ENCODE peak calls at places on chromosomes 13 and 19, in seven cellular contexts. One of them, this sample, is unnamed.

GRCh38 chr13:34779171-34779570 is 162.9 kb upstream of the NBEA start:
- DNase-seq in fibroblast of pulmonary artery: peak
- DNase-seq in activated CD8-positive, alpha-beta T cell treated with anti-CD3 and anti-CD28 coated beads for 36 hours: no peak
- DNase-seq in AG04449: no peak
- DNase-seq in B cell: no peak
- DNase-seq in GM13976: no peak
- DNase-seq in lower lobe of right lung: no peak
- DNase-seq in this sample: peak

GRCh38 chr19:4359627-4360000 is 16.3 kb downstream of the MPND start:
- DNase-seq in AG04449: no peak
- DNase-seq in B cell: no peak
- DNase-seq in activated CD8-positive, alpha-beta T cell treated with anti-CD3 and anti-CD28 coated beads for 36 hours: no peak
- DNase-seq in fibroblast of pulmonary artery: no peak
- DNase-seq in GM13976: peak
- DNase-seq in lower lobe of right lung: no peak
- DNase-seq in this sample: no peak

GRCh38 chr13:33218020-33218419 is 67.5 kb downstream of the STARD13 start:
- DNase-seq in GM13976: no peak
- DNase-seq in B cell: no peak
- DNase-seq in AG04449: no peak
- DNase-seq in lower lobe of right lung: no peak
- DNase-seq in fibroblast of pulmonary artery: peak
- DNase-seq in activated CD8-positive, alpha-beta T cell treated with anti-CD3 and anti-CD28 coated beads for 36 hours: no peak
- DNase-seq in this sample: peak

GRCh38 chr13:109274188-109274821 is 512.1 kb downstream of the IRS2 start:
- DNase-seq in lower lobe of right lung: peak
- DNase-seq in activated CD8-positive, alpha-beta T cell treated with anti-CD3 and anti-CD28 coated beads for 36 hours: no peak
- DNase-seq in fibroblast of pulmonary artery: peak
- DNase-seq in B cell: no peak
- DNase-seq in AG04449: no peak
- DNase-seq in GM13976: no peak
- DNase-seq in this sample: peak

GRCh38 chr13:41709511-41709910 is 251.4 kb downstream of the VWA8 start:
- DNase-seq in lower lobe of right lung: no peak
- DNase-seq in GM13976: no peak
- DNase-seq in B cell: no peak
- DNase-seq in fibroblast of pulmonary artery: no peak
- DNase-seq in AG04449: no peak
- DNase-seq in activated CD8-positive, alpha-beta T cell treated with anti-CD3 and anti-CD28 coated beads for 36 hours: no peak
- DNase-seq in this sample: no peak

GRCh38 chr13:45055198-45055901 is 65.0 kb upstream of the GTF2F2 start:
- DNase-seq in B cell: no peak
- DNase-seq in lower lobe of right lung: no peak
- DNase-seq in AG04449: peak
- DNase-seq in activated CD8-positive, alpha-beta T cell treated with anti-CD3 and anti-CD28 coated beads for 36 hours: peak
- DNase-seq in GM13976: peak
- DNase-seq in fibroblast of pulmonary artery: peak
- DNase-seq in this sample: peak

GRCh38 chr19:11381535-11382369 is 2.4 kb downstream of the EPOR start:
- DNase-seq in fibroblast of pulmonary artery: peak
- DNase-seq in B cell: peak
- DNase-seq in AG04449: no peak
- DNase-seq in GM13976: peak
- DNase-seq in lower lobe of right lung: peak
- DNase-seq in activated CD8-positive, alpha-beta T cell treated with anti-CD3 and anti-CD28 coated beads for 36 hours: peak
- DNase-seq in this sample: peak

GRCh38 chr19:12779162-12779993 is 4.0 kb upstream of the HOOK2 start:
- DNase-seq in fibroblast of pulmonary artery: peak
- DNase-seq in lower lobe of right lung: no peak
- DNase-seq in activated CD8-positive, alpha-beta T cell treated with anti-CD3 and anti-CD28 coated beads for 36 hours: peak
- DNase-seq in B cell: no peak
- DNase-seq in GM13976: no peak
- DNase-seq in AG04449: no peak
- DNase-seq in this sample: peak

GRCh38 chr13:113390874-113391497 is 27.1 kb upstream of the GRTP1 start:
- DNase-seq in GM13976: no peak
- DNase-seq in B cell: no peak
- DNase-seq in activated CD8-positive, alpha-beta T cell treated with anti-CD3 and anti-CD28 coated beads for 36 hours: no peak
- DNase-seq in fibroblast of pulmonary artery: no peak
- DNase-seq in AG04449: no peak
- DNase-seq in lower lobe of right lung: peak
- DNase-seq in this sample: no peak

GRCh38 chr13:49836516-49836915 is 44.0 kb upstream of the KPNA3 start:
- DNase-seq in lower lobe of right lung: no peak
- DNase-seq in GM13976: no peak
- DNase-seq in B cell: no peak
- DNase-seq in fibroblast of pulmonary artery: no peak
- DNase-seq in AG04449: no peak
- DNase-seq in activated CD8-positive, alpha-beta T cell treated with anti-CD3 and anti-CD28 coated beads for 36 hours: no peak
- DNase-seq in this sample: peak

GRCh38 chr13:70339738-70340137 is 231.5 kb upstream of the KLHL1 start:
- DNase-seq in AG04449: no peak
- DNase-seq in lower lobe of right lung: no peak
- DNase-seq in GM13976: no peak
- DNase-seq in B cell: no peak
- DNase-seq in activated CD8-positive, alpha-beta T cell treated with anti-CD3 and anti-CD28 coated beads for 36 hours: no peak
- DNase-seq in fibroblast of pulmonary artery: no peak
- DNase-seq in this sample: peak

GRCh38 chr13:30504081-30504480 is 38.3 kb upstream of the HMGB1 start:
- DNase-seq in fibroblast of pulmonary artery: peak
- DNase-seq in GM13976: peak
- DNase-seq in B cell: no peak
- DNase-seq in activated CD8-positive, alpha-beta T cell treated with anti-CD3 and anti-CD28 coated beads for 36 hours: no peak
- DNase-seq in lower lobe of right lung: no peak
- DNase-seq in AG04449: no peak
- DNase-seq in this sample: no peak

GRCh38 chr13:23321534-23322241 is 111.8 kb downstream of the SACS start:
- DNase-seq in activated CD8-positive, alpha-beta T cell treated with anti-CD3 and anti-CD28 coated beads for 36 hours: peak
- DNase-seq in B cell: no peak
- DNase-seq in AG04449: peak
- DNase-seq in GM13976: peak
- DNase-seq in fibroblast of pulmonary artery: peak
- DNase-seq in lower lobe of right lung: no peak
- DNase-seq in this sample: peak

GRCh38 chr19:35790981-35791813 is 15.8 kb downstream of the ARHGAP33 start:
- DNase-seq in B cell: no peak
- DNase-seq in GM13976: no peak
- DNase-seq in activated CD8-positive, alpha-beta T cell treated with anti-CD3 and anti-CD28 coated beads for 36 hours: peak
- DNase-seq in lower lobe of right lung: no peak
- DNase-seq in AG04449: no peak
- DNase-seq in fibroblast of pulmonary artery: no peak
- DNase-seq in this sample: no peak

GRCh38 chr13:78194904-78195639 is 276.4 kb upstream of the EDNRB start:
- DNase-seq in fibroblast of pulmonary artery: peak
- DNase-seq in GM13976: no peak
- DNase-seq in AG04449: peak
- DNase-seq in activated CD8-positive, alpha-beta T cell treated with anti-CD3 and anti-CD28 coated beads for 36 hours: no peak
- DNase-seq in lower lobe of right lung: no peak
- DNase-seq in B cell: no peak
- DNase-seq in this sample: no peak

GRCh38 chr19:38848299-38849146 is 1.3 kb downstream of the HNRNPL start:
- DNase-seq in fibroblast of pulmonary artery: no peak
- DNase-seq in activated CD8-positive, alpha-beta T cell treated with anti-CD3 and anti-CD28 coated beads for 36 hours: no peak
- DNase-seq in B cell: no peak
- DNase-seq in GM13976: no peak
- DNase-seq in AG04449: no peak
- DNase-seq in lower lobe of right lung: no peak
- DNase-seq in this sample: no peak

GRCh38 chr13:23378009-23378632 is 55.4 kb downstream of the SACS start:
- DNase-seq in activated CD8-positive, alpha-beta T cell treated with anti-CD3 and anti-CD28 coated beads for 36 hours: peak
- DNase-seq in AG04449: peak
- DNase-seq in B cell: peak
- DNase-seq in fibroblast of pulmonary artery: peak
- DNase-seq in lower lobe of right lung: no peak
- DNase-seq in GM13976: peak
- DNase-seq in this sample: peak

GRCh38 chr13:113783482-113783881 is 24.5 kb downstream of the TMEM255B start:
- DNase-seq in lower lobe of right lung: no peak
- DNase-seq in B cell: no peak
- DNase-seq in AG04449: no peak
- DNase-seq in activated CD8-positive, alpha-beta T cell treated with anti-CD3 and anti-CD28 coated beads for 36 hours: no peak
- DNase-seq in fibroblast of pulmonary artery: no peak
- DNase-seq in GM13976: no peak
- DNase-seq in this sample: no peak

GRCh38 chr19:55451522-55452380 is 8.7 kb upstream of the SHISA7 start:
- DNase-seq in activated CD8-positive, alpha-beta T cell treated with anti-CD3 and anti-CD28 coated beads for 36 hours: no peak
- DNase-seq in lower lobe of right lung: no peak
- DNase-seq in AG04449: no peak
- DNase-seq in GM13976: no peak
- DNase-seq in fibroblast of pulmonary artery: no peak
- DNase-seq in B cell: no peak
- DNase-seq in this sample: no peak

GRCh38 chr19:36441339-36441738 is 22.9 kb upstream of the ZFP82 start:
- DNase-seq in fibroblast of pulmonary artery: no peak
- DNase-seq in B cell: no peak
- DNase-seq in lower lobe of right lung: no peak
- DNase-seq in AG04449: no peak
- DNase-seq in GM13976: no peak
- DNase-seq in activated CD8-positive, alpha-beta T cell treated with anti-CD3 and anti-CD28 coated beads for 36 hours: no peak
- DNase-seq in this sample: no peak

GRCh38 chr19:45884682-45885555 is 1.0 kb downstream of the IRF2BP1 start:
- DNase-seq in activated CD8-positive, alpha-beta T cell treated with anti-CD3 and anti-CD28 coated beads for 36 hours: peak
- DNase-seq in lower lobe of right lung: no peak
- DNase-seq in B cell: no peak
- DNase-seq in GM13976: peak
- DNase-seq in fibroblast of pulmonary artery: no peak
- DNase-seq in AG04449: no peak
- DNase-seq in this sample: no peak

GRCh38 chr19:40392123-40392522 is 2.1 kb upstream of the HIPK4 start:
- DNase-seq in lower lobe of right lung: no peak
- DNase-seq in B cell: no peak
- DNase-seq in activated CD8-positive, alpha-beta T cell treated with anti-CD3 and anti-CD28 coated beads for 36 hours: no peak
- DNase-seq in GM13976: no peak
- DNase-seq in fibroblast of pulmonary artery: no peak
- DNase-seq in AG04449: no peak
- DNase-seq in this sample: no peak

GRCh38 chr19:40390084-40390742 is at the start of gene HIPK4:
- DNase-seq in activated CD8-positive, alpha-beta T cell treated with anti-CD3 and anti-CD28 coated beads for 36 hours: no peak
- DNase-seq in AG04449: no peak
- DNase-seq in GM13976: no peak
- DNase-seq in fibroblast of pulmonary artery: no peak
- DNase-seq in B cell: peak
- DNase-seq in lower lobe of right lung: no peak
- DNase-seq in this sample: no peak

GRCh38 chr19:40394816-40395210 is 4.8 kb upstream of the HIPK4 start:
- DNase-seq in fibroblast of pulmonary artery: no peak
- DNase-seq in B cell: no peak
- DNase-seq in GM13976: no peak
- DNase-seq in lower lobe of right lung: no peak
- DNase-seq in activated CD8-positive, alpha-beta T cell treated with anti-CD3 and anti-CD28 coated beads for 36 hours: no peak
- DNase-seq in AG04449: no peak
- DNase-seq in this sample: no peak

GRCh38 chr19:40393894-40394815 is 4.2 kb upstream of the HIPK4 start:
- DNase-seq in B cell: no peak
- DNase-seq in activated CD8-positive, alpha-beta T cell treated with anti-CD3 and anti-CD28 coated beads for 36 hours: no peak
- DNase-seq in GM13976: no peak
- DNase-seq in lower lobe of right lung: no peak
- DNase-seq in AG04449: no peak
- DNase-seq in fibroblast of pulmonary artery: no peak
- DNase-seq in this sample: no peak

DNA sequence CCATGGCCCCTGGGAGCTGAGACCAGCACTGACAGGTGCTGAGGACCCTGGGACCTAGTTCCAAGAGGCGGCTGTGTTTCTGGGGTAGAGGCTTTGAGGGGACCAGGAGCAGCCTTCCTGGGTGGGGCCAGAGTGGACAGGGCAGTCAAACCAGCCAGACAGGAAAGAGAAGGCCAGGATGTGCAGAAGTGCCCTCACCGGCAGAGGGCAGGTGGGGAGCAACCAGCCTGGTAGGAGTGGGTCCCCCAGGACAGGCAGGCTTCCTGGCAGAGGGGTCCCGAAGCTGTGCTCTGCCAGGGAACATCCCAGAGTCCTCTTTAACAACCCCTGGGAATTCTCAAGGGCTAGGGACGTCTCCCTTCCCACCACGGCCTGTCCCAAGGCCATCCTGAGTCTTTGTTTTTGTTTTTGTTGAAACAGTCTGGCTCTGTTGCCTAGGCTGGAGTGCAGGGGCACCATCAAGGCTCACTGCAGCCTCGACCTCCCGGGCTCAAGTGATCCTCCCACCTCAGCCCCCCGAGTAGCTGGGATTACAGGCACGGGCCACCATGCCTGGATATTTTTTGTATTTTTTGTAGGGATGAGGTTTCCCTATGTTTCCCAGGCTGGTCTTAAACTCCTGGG is 3.0 kb upstream of the HIPK4 start:
- DNase-seq in fibroblast of pulmonary artery: no peak
- DNase-seq in lower lobe of right lung: peak
- DNase-seq in activated CD8-positive, alpha-beta T cell treated with anti-CD3 and anti-CD28 coated beads for 36 hours: no peak
- DNase-seq in AG04449: no peak
- DNase-seq in GM13976: no peak
- DNase-seq in B cell: no peak
- DNase-seq in this sample: peak
- TF ChIP-seq CTCF in fibroblast of pulmonary artery: peak
- TF ChIP-seq CTCF in lower lobe of right lung: peak
- TF ChIP-seq CTCF in activated CD8-positive, alpha-beta T cell treated with anti-CD3 and anti-CD28 coated beads for 36 hours: no peak
- TF ChIP-seq CTCF in AG04449: peak
- TF ChIP-seq CTCF in GM13976: peak
- TF ChIP-seq CTCF in B cell: no peak
- TF ChIP-seq CTCF in this sample: peak

GRCh38 chr13:81874253-81874652 is 1533.3 kb upstream of the SPRY2 start:
- DNase-seq in AG04449: no peak
- DNase-seq in B cell: no peak
- DNase-seq in activated CD8-positive, alpha-beta T cell treated with anti-CD3 and anti-CD28 coated beads for 36 hours: no peak
- DNase-seq in lower lobe of right lung: no peak
- DNase-seq in fibroblast of pulmonary artery: no peak
- DNase-seq in GM13976: no peak
- DNase-seq in this sample: no peak

GRCh38 chr13:81874681-81875661 is 1534.0 kb upstream of the SPRY2 start:
- DNase-seq in lower lobe of right lung: no peak
- DNase-seq in activated CD8-positive, alpha-beta T cell treated with anti-CD3 and anti-CD28 coated beads for 36 hours: no peak
- DNase-seq in B cell: no peak
- DNase-seq in AG04449: no peak
- DNase-seq in GM13976: no peak
- DNase-seq in fibroblast of pulmonary artery: no peak
- DNase-seq in this sample: peak

GRCh38 chr13:81872581-81872980 is 1531.7 kb upstream of the SPRY2 start:
- DNase-seq in GM13976: no peak
- DNase-seq in lower lobe of right lung: no peak
- DNase-seq in B cell: no peak
- DNase-seq in activated CD8-positive, alpha-beta T cell treated with anti-CD3 and anti-CD28 coated beads for 36 hours: no peak
- DNase-seq in AG04449: no peak
- DNase-seq in fibroblast of pulmonary artery: no peak
- DNase-seq in this sample: peak
- TF ChIP-seq CTCF in GM13976: no peak
- TF ChIP-seq CTCF in lower lobe of right lung: no peak
- TF ChIP-seq CTCF in B cell: no peak
- TF ChIP-seq CTCF in activated CD8-positive, alpha-beta T cell treated with anti-CD3 and anti-CD28 coated beads for 36 hours: no peak
- TF ChIP-seq CTCF in AG04449: no peak
- TF ChIP-seq CTCF in fibroblast of pulmonary artery: no peak
- TF ChIP-seq CTCF in this sample: peak

GRCh38 chr13:93814658-93815057 is 588.1 kb downstream of the GPC6 start:
- DNase-seq in B cell: no peak
- DNase-seq in AG04449: no peak
- DNase-seq in fibroblast of pulmonary artery: no peak
- DNase-seq in lower lobe of right lung: no peak
- DNase-seq in activated CD8-positive, alpha-beta T cell treated with anti-CD3 and anti-CD28 coated beads for 36 hours: no peak
- DNase-seq in GM13976: no peak
- DNase-seq in this sample: no peak
- TF ChIP-seq CTCF in B cell: no peak
- TF ChIP-seq CTCF in AG04449: no peak
- TF ChIP-seq CTCF in fibroblast of pulmonary artery: no peak
- TF ChIP-seq CTCF in lower lobe of right lung: no peak
- TF ChIP-seq CTCF in activated CD8-positive, alpha-beta T cell treated with anti-CD3 and anti-CD28 coated beads for 36 hours: no peak
- TF ChIP-seq CTCF in GM13976: no peak
- TF ChIP-seq CTCF in this sample: no peak

GRCh38 chr13:65656740-65657329 is 1573.3 kb downstream of the PCDH9 start:
- DNase-seq in activated CD8-positive, alpha-beta T cell treated with anti-CD3 and anti-CD28 coated beads for 36 hours: no peak
- DNase-seq in GM13976: no peak
- DNase-seq in B cell: no peak
- DNase-seq in fibroblast of pulmonary artery: peak
- DNase-seq in AG04449: no peak
- DNase-seq in lower lobe of right lung: no peak
- DNase-seq in this sample: peak
- TF ChIP-seq CTCF in activated CD8-positive, alpha-beta T cell treated with anti-CD3 and anti-CD28 coated beads for 36 hours: no peak
- TF ChIP-seq CTCF in GM13976: no peak
- TF ChIP-seq CTCF in B cell: no peak
- TF ChIP-seq CTCF in fibroblast of pulmonary artery: peak
- TF ChIP-seq CTCF in AG04449: peak
- TF ChIP-seq CTCF in lower lobe of right lung: no peak
- TF ChIP-seq CTCF in this sample: peak